ENCODE peak calls at places on chromosomes 13 and 19, in five cellular contexts. B is GM04504, J is germinal center, S is H9, Z is fibroblast of pulmonary artery. E is an unnamed sample.
A peak's percentile ranks its signal among the peaks of the same experiment; 100 is the strongest.

GRCh38 chr19:52691737-52692136 is 43.1 kb downstream of the ZNF611 start:
- DNase-seq in J (peak; percentile 3), S (no peak), Z (no peak), B (no peak), E (no peak)

GRCh38 chr13:24135674-24136300 is 24.7 kb upstream of the SPATA13 start:
- DNase-seq in Z (peak; percentile 65), S (no peak), J (no peak), B (peak; percentile 8), E (no peak)

GRCh38 chr13:33016414-33017409 is at the start of gene KL:
- DNase-seq in Z (no peak), B (no peak), J (peak; percentile 17), S (peak; percentile 54), E (no peak)

GRCh38 chr13:74201530-74201929 is 67.3 kb upstream of the KLF12 start:
- DNase-seq in Z (no peak), J (no peak), S (no peak), B (no peak), E (no peak)

GRCh38 chr13:113393226-113393571 is 29.3 kb upstream of the GRTP1 start:
- DNase-seq in S (no peak), Z (no peak), J (no peak), B (no peak), E (no peak)

GRCh38 chr19:58154287-58154678 is 3.7 kb upstream of the ZNF329 start:
- DNase-seq in B (peak; percentile 26), Z (peak; percentile 57), J (no peak), S (peak; percentile 49), E (peak; percentile 33)

GRCh38 chr19:18795540-18795939 is 4.4 kb upstream of the COMP start:
- DNase-seq in Z (peak; percentile 22), J (no peak), B (no peak), S (peak; percentile 39), E (no peak)

GRCh38 chr13:99354371-99354951 is 47.3 kb upstream of the GPR183 start:
- DNase-seq in S (no peak), Z (no peak), B (no peak), J (peak; percentile 22), E (no peak)

GRCh38 chr19:23075031-23075733 is 41.6 kb upstream of the ZNF730 start:
- DNase-seq in S (peak; percentile 97), J (peak; percentile 72), Z (peak; percentile 80), B (no peak), E (peak; percentile 53)

GRCh38 chr19:19459099-19459498 is 53.6 kb downstream of the GATAD2A start:
- DNase-seq in J (no peak), Z (peak; percentile 36), S (no peak), B (no peak), E (no peak)

GRCh38 chr13:47250141-47250540 is 353.3 kb upstream of the HTR2A start:
- DNase-seq in S (no peak), J (no peak), B (peak; percentile 60), Z (peak; percentile 88), E (peak; percentile 14)

GRCh38 chr19:2584002-2584401 is 108.1 kb downstream of the GADD45B start:
- DNase-seq in J (no peak), Z (no peak), B (no peak), S (no peak), E (no peak)

GRCh38 chr13:96677029-96677428 is 317.2 kb downstream of the OXGR1 start:
- DNase-seq in S (no peak), Z (no peak), J (no peak), B (no peak), E (no peak)

GRCh38 chr19:610801-611505 is 21.3 kb downstream of the HCN2 start:
- DNase-seq in S (no peak), J (peak; percentile 57), B (no peak), Z (peak; percentile 71), E (peak; percentile 29)

E was measured in fibroblast of the conjunctiva.